ENCODE peak calls at places on chromosomes 4 and X, in four cellular contexts. F is choroid plexus epithelial cell, A is LHCN-M2, U is omental fat pad. J is an unnamed sample.

GRCh38 chr4:156931267-156931666 is 40.3 kb downstream of the PDGFC start:
- DNase-seq in F (peak; percentile 92), A (peak; percentile 91), U (no peak), J (no peak)

GRCh38 chr4:127623755-127624087 is 9.0 kb upstream of the INTU start:
- DNase-seq in F (peak; percentile 57), A (no peak), U (no peak), J (no peak)

GRCh38 chr4:175946472-175947116 is 119.0 kb upstream of the WDR17 start:
- DNase-seq in F (no peak), A (peak; percentile 49), U (no peak), J (no peak)

GRCh38 chr4:24067781-24068193 is 177.9 kb upstream of the PPARGC1A start:
- DNase-seq in F (peak; percentile 23), A (peak; percentile 97), U (no peak), J (peak; percentile 14)

GRCh38 chr4:182869697-182870096 is 47.5 kb downstream of the DCTD start:
- DNase-seq in F (no peak), A (no peak), U (no peak), J (no peak)

GRCh38 chrX:74426071-74426470 is 4.8 kb downstream of the SLC16A2 start:
- DNase-seq in F (no peak), A (no peak), U (no peak), J (no peak)

GRCh38 chr4:121421594-121421993 is 40.8 kb upstream of the QRFPR start:
- DNase-seq in F (peak; percentile 19), A (no peak), U (no peak), J (no peak)

GRCh38 chr4:152778656-152779512 is 646 bp downstream of the TIGD4 start:
- DNase-seq in F (peak; percentile 25), A (peak; percentile 70), U (peak; percentile 23), J (no peak)

GRCh38 chrX:135596495-135596894 is 76.0 kb downstream of the INTS6L start:
- DNase-seq in F (peak; percentile 39), A (peak; percentile 14), U (no peak), J (no peak)

GRCh38 chr4:75834095-75834771 is 68.0 kb downstream of the PPEF2 start:
- DNase-seq in F (no peak), A (peak; percentile 36), U (no peak), J (no peak)

GRCh38 chr4:166324321-166324720 is 451.3 kb downstream of the TLL1 start:
- DNase-seq in F (peak; percentile 54), A (peak; percentile 54), U (no peak), J (no peak)

GRCh38 chrX:154490021-154490413 is 412 bp downstream of the SLC10A3 start:
- DNase-seq in F (peak; percentile 38), A (peak; percentile 67), U (no peak), J (no peak)

GRCh38 chr4:129545599-129546278 is 449.8 kb downstream of the C4orf33 start:
- DNase-seq in F (peak; percentile 35), A (no peak), U (peak; percentile 34), J (peak; percentile 18)

GRCh38 chr4:86606809-86607208 is 12.7 kb downstream of the PTPN13 start:
- DNase-seq in F (no peak), A (no peak), U (no peak), J (no peak)

GRCh38 chrX:45017946-45018345 is 145.0 kb downstream of the KDM6A start:
- DNase-seq in F (no peak), A (no peak), U (no peak), J (no peak)

GRCh38 chrX:622104-622503 is 8.5 kb upstream of the SHOX start:
- DNase-seq in F (no peak), A (no peak), U (no peak), J (no peak)

GRCh38 chrX:40646489-40647306 is 663 bp downstream of the CXorf38 start:
- DNase-seq in F (peak; percentile 39), A (peak; percentile 25), U (no peak), J (no peak)

GRCh38 chr4:140858897-140859296 is 102.7 kb upstream of the TBC1D9 start:
- DNase-seq in F (peak; percentile 37), A (no peak), U (no peak), J (no peak)

GRCh38 chr4:7964890-7965662 is 25.4 kb upstream of the AFAP1 start:
- DNase-seq in F (peak; percentile 58), A (no peak), U (peak; percentile 61), J (peak; percentile 63)

GRCh38 chrX:75155454-75155829 is 641 bp downstream of the ABCB7 start:
- DNase-seq in F (peak; percentile 14), A (no peak), U (no peak), J (no peak)

GRCh38 chrX:17692709-17693346 is 44.5 kb upstream of the SCML1 start:
- DNase-seq in F (peak; percentile 57), A (peak; percentile 67), U (no peak), J (no peak)

GRCh38 chr4:120156115-120156718 is 89.6 kb upstream of the MAD2L1 start:
- DNase-seq in F (peak; percentile 93), A (peak; percentile 51), U (no peak), J (no peak)

GRCh38 chrX:51825432-51825831 is 68.0 kb upstream of the MAGED1 start:
- DNase-seq in F (peak; percentile 10), A (no peak), U (no peak), J (no peak)

GRCh38 chrX:154380153-154380552 is 1.1 kb downstream of the EMD start:
- DNase-seq in F (no peak), A (no peak), U (no peak), J (no peak)

GRCh38 chrX:42247241-42247640 is 323.9 kb upstream of the CASK start:
- DNase-seq in F (peak; percentile 34), A (no peak), U (no peak), J (no peak)

GRCh38 chrX:44872817-44873414 is at the start of gene KDM6A:
- DNase-seq in F (peak; percentile 96), A (peak; percentile 93), U (peak; percentile 98), J (peak; percentile 95)

GRCh38 chrX:74925210-74926088 is at the start of gene NEXMIF:
- DNase-seq in F (peak; percentile 15), A (no peak), U (no peak), J (no peak)

GRCh38 chrX:111445485-111445884 is 33.5 kb upstream of the DCX start:
- DNase-seq in F (peak; percentile 55), A (peak; percentile 5), U (no peak), J (no peak)

GRCh38 chr4:10575414-10575813 is 109.2 kb downstream of the CLNK start:
- DNase-seq in F (no peak), A (no peak), U (no peak), J (no peak)

GRCh38 chr4:169164669-169165415 is 105.9 kb downstream of the SH3RF1 start:
- DNase-seq in F (peak; percentile 37), A (peak; percentile 73), U (no peak), J (no peak)

GRCh38 chr4:93828332-93828829 is at the start of gene ATOH1:
- DNase-seq in F (peak; percentile 4), A (peak; percentile 2), U (no peak), J (no peak)

GRCh38 chr4:185215261-185215660 is 5.9 kb downstream of the SNX25 start:
- DNase-seq in F (peak; percentile 28), A (no peak), U (no peak), J (no peak)

GRCh38 chrX:110258552-110258951 is 59.3 kb downstream of the AMMECR1 start:
- DNase-seq in F (peak; percentile 7), A (peak; percentile 38), U (no peak), J (no peak)

GRCh38 chr4:152072001-152072485 is 311.2 kb upstream of the GATB start:
- DNase-seq in F (no peak), A (no peak), U (no peak), J (no peak)

GRCh38 chr4:48594185-48594584 is 104.1 kb downstream of the ZAR1 start:
- DNase-seq in F (no peak), A (no peak), U (no peak), J (no peak)

GRCh38 chrX:15822922-15823321 is 31.7 kb downstream of the AP1S2 start:
- DNase-seq in F (no peak), A (no peak), U (no peak), J (no peak)

GRCh38 chrX:138771042-138771441 is 59.5 kb upstream of the FGF13 start:
- DNase-seq in F (no peak), A (no peak), U (no peak), J (no peak)

GRCh38 chrX:39862958-39863357 is 234.8 kb downstream of the BCOR start:
- DNase-seq in F (no peak), A (no peak), U (no peak), J (no peak)

J was measured in tibial nerve.